ENCODE peak calls at places on chromosomes 5 and 9, in four cellular contexts. O is cardiac fibroblast, X is GM12865, K is PC-9. M is an unnamed sample.

GRCh38 chr5:177300236-177300880 is 3.2 kb downstream of the RAB24 start:
- DNase-seq in O (peak; percentile 79), X (peak; percentile 84), K (no peak), M (peak; percentile 63)

GRCh38 chr5:142411656-142412425 is 87.0 kb upstream of the SPRY4 start:
- DNase-seq in O (no peak), X (no peak), K (no peak), M (no peak)

GRCh38 chr9:127569819-127570401 is 42.2 kb upstream of the STXBP1 start:
- DNase-seq in O (no peak), X (peak; percentile 54), K (peak; percentile 91), M (peak; percentile 43)

GRCh38 chr9:69149321-69149807 is 24.7 kb upstream of the TJP2 start:
- DNase-seq in O (peak; percentile 89), X (no peak), K (no peak), M (no peak)

GRCh38 chr9:131982683-131983239 is 96.9 kb downstream of the MED27 start:
- DNase-seq in O (no peak), X (peak; percentile 27), K (no peak), M (no peak)

GRCh38 chr9:122614362-122614761 is at the start of gene OR1Q1:
- DNase-seq in O (no peak), X (no peak), K (no peak), M (no peak)

GRCh38 chr5:157748740-157749461 is 5.4 kb downstream of the LSM11 start:
- DNase-seq in O (peak; percentile 81), X (no peak), K (no peak), M (no peak)

GRCh38 chr9:14467675-14468374 is 153.9 kb upstream of the NFIB start:
- DNase-seq in O (no peak), X (no peak), K (no peak), M (no peak)

GRCh38 chr9:127973169-127974001 is 7.4 kb downstream of the EEIG1 start:
- DNase-seq in O (no peak), X (no peak), K (no peak), M (no peak)

GRCh38 chr5:169440107-169440701 is 139.3 kb upstream of the SLIT3 start:
- DNase-seq in O (no peak), X (no peak), K (peak; percentile 43), M (no peak)

GRCh38 chr9:108756746-108757490 is 98.9 kb downstream of the ACTL7B start:
- DNase-seq in O (no peak), X (no peak), K (no peak), M (no peak)

GRCh38 chr5:167643616-167644015 is 647.8 kb upstream of the WWC1 start:
- DNase-seq in O (peak; percentile 69), X (no peak), K (no peak), M (no peak)

GRCh38 chr5:151041577-151042268 is 21.3 kb downstream of the GPX3 start:
- DNase-seq in O (no peak), X (no peak), K (peak; percentile 78), M (no peak)

GRCh38 chr5:107982703-107983425 is 312.1 kb upstream of the EFNA5 start:
- DNase-seq in O (no peak), X (no peak), K (no peak), M (no peak)

GRCh38 chr5:126460977-126461376 is 37.8 kb downstream of the GRAMD2B start:
- DNase-seq in O (no peak), X (no peak), K (no peak), M (no peak)

GRCh38 chr9:5364294-5364990 is 24.8 kb upstream of the RLN1 start:
- DNase-seq in O (peak; percentile 26), X (peak; percentile 41), K (no peak), M (peak; percentile 31)

GRCh38 chr9:38371495-38371894 is 21.0 kb upstream of the ALDH1B1 start:
- DNase-seq in O (peak; percentile 19), X (peak; percentile 70), K (no peak), M (no peak)

GRCh38 chr5:126508962-126509279 is 85.7 kb downstream of the GRAMD2B start:
- DNase-seq in O (peak; percentile 56), X (peak; percentile 4), K (no peak), M (no peak)

GRCh38 chr9:84145780-84146179 is 165.2 kb downstream of the RMI1 start:
- DNase-seq in O (no peak), X (no peak), K (no peak), M (no peak)

GRCh38 chr5:81189875-81190467 is 43.2 kb upstream of the CKMT2 start:
- DNase-seq in O (no peak), X (no peak), K (no peak), M (no peak)

GRCh38 chr5:81191726-81192125 is 41.4 kb upstream of the CKMT2 start:
- DNase-seq in O (no peak), X (no peak), K (no peak), M (no peak)

GRCh38 chr5:81195334-81195929 is 37.7 kb upstream of the CKMT2 start:
- DNase-seq in O (peak; percentile 3), X (no peak), K (no peak), M (no peak)

GRCh38 chr5:81192351-81192750 is 40.8 kb upstream of the CKMT2 start:
- DNase-seq in O (no peak), X (no peak), K (no peak), M (no peak)

GRCh38 chr5:81194633-81195333 is 38.3 kb upstream of the CKMT2 start:
- DNase-seq in O (peak; percentile 87), X (peak; percentile 82), K (peak; percentile 62), M (peak; percentile 71)
- TF ChIP-seq CTCF in O (peak; percentile 97), X (peak; percentile 89), K (peak; percentile 91), M (peak; percentile 95)

DNA sequence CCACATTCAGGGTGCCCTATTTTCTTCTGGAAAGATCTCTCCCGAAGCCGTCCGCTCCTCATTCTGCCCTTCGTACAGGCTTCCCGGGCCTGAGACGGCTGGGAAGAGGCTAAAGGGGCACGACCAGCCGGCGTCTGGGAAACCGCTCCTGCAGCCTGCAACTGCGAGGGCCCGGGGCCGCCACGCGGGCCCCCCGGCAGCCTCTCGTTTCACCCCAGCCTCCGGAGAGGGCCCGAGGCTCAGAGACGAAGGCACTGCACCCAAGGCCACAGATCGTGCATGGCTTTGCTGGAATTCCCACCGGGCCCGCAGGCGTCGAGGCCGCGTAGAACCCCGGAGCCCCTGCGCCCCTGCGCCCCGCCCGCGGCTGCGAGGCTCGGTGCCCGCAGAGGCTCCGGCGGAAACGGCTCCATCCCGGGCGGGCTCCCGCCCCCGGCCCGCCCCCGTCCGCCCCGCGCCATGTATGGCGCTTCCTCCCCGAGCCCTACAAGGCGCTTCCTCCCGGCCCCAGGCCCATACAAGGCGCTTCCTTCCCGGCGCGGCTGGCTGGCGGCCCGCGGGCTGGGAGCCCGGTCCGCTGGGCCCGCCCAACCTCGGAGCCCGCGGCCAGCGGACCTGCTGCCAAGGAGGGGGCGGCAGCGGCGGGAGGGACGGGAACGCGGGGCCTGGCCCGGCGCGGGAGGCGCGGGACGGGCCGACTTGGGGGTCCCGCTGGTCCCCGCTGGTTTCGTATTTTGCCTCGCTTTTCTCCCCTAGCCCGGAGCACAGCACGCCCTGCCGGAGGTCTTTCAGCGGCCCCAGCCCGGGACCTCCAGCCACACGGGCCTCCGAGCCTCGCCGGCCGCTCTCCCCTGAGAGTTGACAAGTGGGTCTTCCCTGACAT is 26.6 kb downstream of the EGR1 start:
- DNase-seq in O (peak; percentile 96), X (peak; percentile 89), K (peak; percentile 61), M (peak; percentile 87)
- TF ChIP-seq CTCF in O (no peak), X (no peak), K (no peak), M (no peak)

GRCh38 chr9:36345103-36345846 is 54.8 kb downstream of the RNF38 start:
- DNase-seq in O (no peak), X (no peak), K (no peak), M (no peak)
- TF ChIP-seq CTCF in O (peak; percentile 1), X (no peak), K (peak; percentile 19), M (no peak)

DNA sequence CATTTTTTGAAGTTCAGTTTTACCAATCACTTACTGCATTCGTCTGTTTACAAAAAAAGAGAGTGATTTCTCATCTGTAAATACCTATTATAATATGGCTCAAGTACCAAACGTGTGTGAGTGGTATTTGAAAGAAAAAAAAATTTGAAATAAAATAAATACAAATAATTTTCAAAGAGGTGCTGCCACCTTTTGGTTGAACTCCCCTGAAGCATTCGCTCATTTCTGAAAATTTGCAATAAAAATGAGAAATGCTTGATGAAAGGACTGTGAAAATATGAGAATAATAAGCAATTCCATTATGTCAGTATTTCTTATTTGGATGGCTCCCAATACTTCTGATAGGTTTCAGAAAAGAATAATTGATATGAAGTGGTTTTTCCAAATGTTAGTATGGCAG is 409.9 kb downstream of the CTNND2 start:
- DNase-seq in O (peak; percentile 3), X (no peak), K (no peak), M (no peak)
- TF ChIP-seq CTCF in O (peak; percentile 5), X (peak; percentile 15), K (peak; percentile 76), M (peak; percentile 18)

GRCh38 chr5:63963926-63964325 is 1.7 kb upstream of the HTR1A start:
- DNase-seq in O (no peak), X (no peak), K (no peak), M (no peak)

GRCh38 chr5:63961125-63961597 is 1.1 kb downstream of the HTR1A start:
- DNase-seq in O (no peak), X (no peak), K (no peak), M (no peak)

GRCh38 chr5:63962345-63962744 is at the start of gene HTR1A:
- DNase-seq in O (no peak), X (no peak), K (no peak), M (no peak)

GRCh38 chr5:63961598-63962161 is 565 bp downstream of the HTR1A start:
- DNase-seq in O (no peak), X (no peak), K (no peak), M (no peak)

DNA sequence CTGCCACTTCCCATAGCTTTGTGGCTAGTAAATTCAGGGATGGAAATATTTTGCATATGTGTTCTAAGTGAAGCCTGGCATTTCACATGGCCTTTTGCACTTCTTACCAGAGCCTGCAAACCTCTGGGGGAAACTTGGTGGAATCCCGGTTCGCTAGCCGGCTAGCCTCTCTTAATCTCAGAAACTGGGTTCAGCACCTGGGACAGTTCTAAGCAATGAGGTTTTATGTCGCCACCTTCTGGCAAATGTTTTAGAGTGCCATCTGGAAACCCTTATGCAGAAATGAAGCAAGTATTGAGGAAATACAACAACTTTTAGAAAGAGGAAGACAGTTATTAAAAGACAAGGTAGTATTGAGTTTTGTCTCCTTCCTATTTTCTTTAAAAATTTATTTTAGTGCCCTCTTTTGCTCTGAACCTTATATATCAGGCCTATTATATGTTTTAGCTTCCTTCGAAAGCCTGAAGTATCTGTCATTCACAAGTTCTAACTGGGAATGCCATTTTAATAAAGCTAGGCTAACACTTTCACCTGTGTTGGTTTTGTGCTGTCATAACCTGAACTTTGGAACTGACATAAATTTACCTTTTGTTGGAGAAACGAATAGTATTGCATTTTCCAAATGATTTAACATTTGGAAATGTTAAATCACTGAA is 963 bp upstream of the HTR1A start:
- DNase-seq in O (peak; percentile 78), X (peak; percentile 75), K (peak; percentile 43), M (no peak)
- TF ChIP-seq CTCF in O (peak; percentile 77), X (peak; percentile 70), K (peak; percentile 69), M (peak; percentile 74)

DNA sequence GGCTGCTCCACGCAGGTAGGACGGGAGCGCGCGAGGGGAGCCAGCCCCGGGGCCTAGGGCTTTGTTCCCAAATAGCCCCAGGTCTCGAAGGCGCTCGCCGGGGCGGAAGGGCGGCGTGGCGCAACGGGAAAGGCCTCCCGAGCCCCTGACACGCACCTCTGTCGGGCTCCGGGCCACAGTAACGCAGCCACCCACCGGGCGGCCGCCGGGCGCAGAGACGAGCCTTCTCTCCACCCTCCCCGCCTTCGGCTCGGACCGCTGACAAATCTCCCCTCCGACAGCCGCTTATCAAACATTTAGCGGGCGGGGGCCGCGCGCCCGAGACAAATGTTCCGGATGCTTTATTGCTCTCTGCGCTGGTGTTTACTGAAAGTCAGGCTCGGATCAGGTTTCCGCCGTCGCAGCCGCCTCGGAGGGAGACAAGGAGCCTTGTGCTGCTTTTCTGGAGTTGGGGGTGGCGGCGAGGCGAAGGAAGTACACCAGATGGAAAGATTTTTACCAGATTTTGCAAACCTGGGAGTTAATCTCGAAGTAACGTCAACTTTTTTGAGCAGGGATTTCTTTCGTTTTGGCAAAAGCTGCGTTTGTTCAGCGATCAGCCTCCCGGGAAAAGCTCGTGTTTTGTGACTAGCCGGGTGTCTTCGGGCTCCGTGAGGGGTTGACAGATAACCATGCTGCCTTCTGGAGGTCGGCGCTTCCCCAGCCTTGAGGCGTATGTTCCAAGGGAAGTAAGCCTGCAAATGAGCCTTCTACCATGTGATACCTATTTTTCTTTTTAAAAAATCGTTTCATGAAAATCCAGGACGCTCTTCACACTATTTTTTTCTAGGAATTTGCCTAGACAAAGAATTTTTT is 956 bp downstream of the RGMB start:
- DNase-seq in O (peak; percentile 74), X (peak; percentile 77), K (peak; percentile 63), M (peak; percentile 84)
- TF ChIP-seq CTCF in O (no peak), X (no peak), K (no peak), M (peak; percentile 2)